ENCODE peak calls at places on chromosomes 1 and 21, in ten cellular contexts. U is body of pancreas; E is PC-3; Z is SK-N-SH; M is BJ; S is effector memory CD4-positive, alpha-beta T cell; B is CD8-positive, alpha-beta memory T cell; V is left lung; J is IMR-90; K is brain microvascular endothelial cell. W is an unnamed sample.

GRCh38 chr1:118381197-118381596 is 196.2 kb upstream of the SPAG17 start:
- DNase-seq in U (no peak), E (no peak), Z (no peak), M (no peak), S (no peak), B (no peak), V (no peak), J (no peak), K (no peak), W (no peak)

GRCh38 chr1:64755356-64755755 is 10.5 kb downstream of the RAVER2 start:
- DNase-seq in U (no peak), E (no peak), Z (no peak), M (no peak), S (no peak), B (no peak), V (no peak), J (no peak), K (no peak), W (no peak)

GRCh38 chr1:225724251-225724650 is 53.4 kb upstream of the SRP9 start:
- DNase-seq in U (no peak), E (no peak), Z (no peak), M (no peak), S (no peak), B (no peak), V (no peak), J (no peak), K (no peak), W (no peak)

GRCh38 chr1:20096840-20097447 is 22.4 kb downstream of the PLA2G2D start:
- DNase-seq in U (no peak), E (no peak), Z (no peak), M (no peak), S (no peak), B (no peak), V (no peak), J (no peak), K (no peak), W (no peak)

GRCh38 chr1:185819798-185820197 is 85.6 kb downstream of the HMCN1 start:
- DNase-seq in U (no peak), E (no peak), Z (no peak), M (no peak), S (no peak), B (no peak), V (no peak), J (no peak), K (no peak), W (no peak)

GRCh38 chr1:202835548-202836072 is 24.9 kb downstream of the PCAT6 start:
- DNase-seq in U (no peak), E (no peak), Z (peak; percentile 35), M (no peak), S (peak; percentile 25), B (peak; percentile 47), V (no peak), J (no peak), K (no peak), W (no peak)

GRCh38 chr1:32351859-32352745 is 10.2 kb downstream of the FAM229A start:
- DNase-seq in U (peak; percentile 62), E (peak; percentile 32), Z (peak; percentile 70), M (no peak), S (no peak), B (no peak), V (peak; percentile 64), J (peak; percentile 45), K (no peak), W (peak; percentile 74)

GRCh38 chr1:224211262-224211962 is 28.4 kb downstream of the DEGS1 start:
- DNase-seq in U (peak; percentile 69), E (peak; percentile 94), Z (peak; percentile 62), M (no peak), S (no peak), B (no peak), V (no peak), J (peak; percentile 87), K (peak; percentile 78), W (no peak)

GRCh38 chr1:103220503-103221095 is 112.3 kb upstream of the COL11A1 start:
- DNase-seq in U (no peak), E (no peak), Z (no peak), M (peak; percentile 78), S (no peak), B (no peak), V (no peak), J (peak; percentile 69), K (peak; percentile 57), W (no peak)

GRCh38 chr1:224448428-224449017 is 13.9 kb upstream of the WDR26 start:
- DNase-seq in U (no peak), E (no peak), Z (no peak), M (no peak), S (no peak), B (no peak), V (no peak), J (no peak), K (no peak), W (no peak)

GRCh38 chr1:62964141-62964540 is 180.2 kb downstream of the ATG4C start:
- DNase-seq in U (no peak), E (no peak), Z (no peak), M (no peak), S (no peak), B (no peak), V (no peak), J (no peak), K (no peak), W (no peak)

GRCh38 chr21:42061195-42061865 is 9.8 kb upstream of the UMODL1 start:
- DNase-seq in U (no peak), E (no peak), Z (no peak), M (no peak), S (no peak), B (no peak), V (peak; percentile 81), J (no peak), K (no peak), W (no peak)

GRCh38 chr1:20472860-20473711 is 12.9 kb downstream of the CAMK2N1 start:
- DNase-seq in U (peak; percentile 61), E (no peak), Z (peak; percentile 78), M (no peak), S (no peak), B (no peak), V (no peak), J (peak; percentile 49), K (no peak), W (peak; percentile 92)

GRCh38 chr1:243930822-243931671 is 81.0 kb upstream of the AKT3 start:
- DNase-seq in U (no peak), E (no peak), Z (no peak), M (no peak), S (no peak), B (no peak), V (no peak), J (no peak), K (no peak), W (peak; percentile 91)

DNA sequence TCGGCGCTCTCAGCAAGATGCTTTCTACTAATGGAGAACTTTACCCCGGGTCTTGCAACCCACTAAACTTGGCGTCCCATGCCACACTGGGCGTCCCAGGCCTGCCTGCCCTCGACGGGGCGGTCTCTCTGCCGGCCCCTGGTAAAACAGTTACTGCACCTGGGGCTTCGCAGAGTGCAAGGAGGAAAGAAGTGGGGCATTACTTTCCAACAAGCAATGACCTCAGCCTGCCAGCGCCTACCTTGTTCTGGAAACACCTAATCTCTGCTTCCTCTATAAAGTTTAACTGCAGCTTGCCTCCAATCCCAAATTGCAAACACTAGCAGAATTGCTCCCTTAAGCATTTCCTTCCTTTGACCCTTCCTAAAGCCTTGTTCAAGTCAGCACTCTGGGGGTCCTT is 27.7 kb upstream of the NFIA start:
- DNase-seq in U (no peak), E (no peak), Z (no peak), M (no peak), S (no peak), B (no peak), V (no peak), J (no peak), K (no peak), W (peak; percentile 25)
- H3K27me3 ChIP-seq in U (no peaks in the 10 kb centered on the region), E (no peaks in the 10 kb centered on the region), Z (no peaks in the 10 kb centered on the region), M (peaks cover 4% of the 10 kb centered on the region), S (peaks cover 7% of the 10 kb centered on the region), B (no peaks in the 10 kb centered on the region), V (peaks cover 72% of the 10 kb centered on the region), J (peaks cover 46% of the 10 kb centered on the region), K (no peaks in the 10 kb centered on the region), W (peaks cover 87% of the 10 kb centered on the region)

GRCh38 chr1:43851561-43852338 is 81.9 kb upstream of the ARTN start:
- DNase-seq in U (no peak), E (no peak), Z (no peak), M (no peak), S (no peak), B (no peak), V (no peak), J (no peak), K (no peak), W (no peak)

GRCh38 chr1:43857163-43857562 is 76.4 kb upstream of the ARTN start:
- DNase-seq in U (no peak), E (no peak), Z (no peak), M (no peak), S (no peak), B (no peak), V (no peak), J (no peak), K (no peak), W (no peak)

GRCh38 chr1:43853161-43853921 is 80.3 kb upstream of the ARTN start:
- DNase-seq in U (peak; percentile 57), E (peak; percentile 36), Z (peak; percentile 76), M (no peak), S (no peak), B (peak; percentile 38), V (peak; percentile 66), J (peak; percentile 79), K (no peak), W (no peak)

GRCh38 chr1:43856188-43856587 is 77.4 kb upstream of the ARTN start:
- DNase-seq in U (no peak), E (no peak), Z (no peak), M (no peak), S (no peak), B (no peak), V (no peak), J (no peak), K (no peak), W (no peak)

GRCh38 chr1:43854473-43854872 is 79.1 kb upstream of the ARTN start:
- DNase-seq in U (no peak), E (no peak), Z (no peak), M (no peak), S (no peak), B (no peak), V (no peak), J (no peak), K (no peak), W (no peak)
- H3K27me3 ChIP-seq in U (no peaks in the 10 kb centered on the region), E (no peaks in the 10 kb centered on the region), Z (no peaks in the 10 kb centered on the region), M (no peaks in the 10 kb centered on the region), S (no peaks in the 10 kb centered on the region), B (no peaks in the 10 kb centered on the region), V (no peaks in the 10 kb centered on the region), J (no peaks in the 10 kb centered on the region), K (no peaks in the 10 kb centered on the region), W (no peaks in the 10 kb centered on the region)

GRCh38 chr1:12185556-12186276 is 18.9 kb downstream of the TNFRSF1B start:
- DNase-seq in U (no peak), E (no peak), Z (no peak), M (no peak), S (no peak), B (no peak), V (no peak), J (no peak), K (no peak), W (no peak)
- H3K27me3 ChIP-seq in U (no peaks in the 10 kb centered on the region), E (no peaks in the 10 kb centered on the region), Z (no peaks in the 10 kb centered on the region), M (peaks cover 7% of the 10 kb centered on the region), S (no peaks in the 10 kb centered on the region), B (no peaks in the 10 kb centered on the region), V (no peaks in the 10 kb centered on the region), J (no peaks in the 10 kb centered on the region), K (no peaks in the 10 kb centered on the region), W (no peaks in the 10 kb centered on the region)

DNA sequence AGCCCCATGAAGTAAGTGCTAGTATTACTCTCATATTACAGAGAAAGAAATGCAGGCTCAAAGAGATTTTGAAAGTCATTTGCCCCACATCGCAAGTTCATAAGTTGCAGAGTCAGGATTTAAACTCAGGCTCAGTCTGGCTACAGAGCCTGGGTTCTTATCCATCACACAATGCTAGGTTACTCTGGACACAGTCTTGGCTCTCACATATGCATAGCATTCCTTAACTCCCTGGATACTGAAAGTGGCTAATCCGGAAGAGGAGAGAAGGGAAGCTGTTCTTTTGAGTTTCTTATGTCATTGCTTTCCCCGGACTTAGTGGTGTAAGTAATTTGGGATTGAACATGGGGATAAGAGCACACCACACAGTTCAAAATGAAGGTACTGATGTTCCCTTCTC is 357.4 kb upstream of the PLXNA2 start:
- DNase-seq in U (no peak), E (no peak), Z (no peak), M (no peak), S (no peak), B (no peak), V (no peak), J (no peak), K (no peak), W (peak; percentile 35)
- H3K27me3 ChIP-seq in U (no peaks in the 10 kb centered on the region), E (peaks cover 3% of the 10 kb centered on the region), Z (no peaks in the 10 kb centered on the region), M (no peaks in the 10 kb centered on the region), S (no peaks in the 10 kb centered on the region), B (no peaks in the 10 kb centered on the region), V (no peaks in the 10 kb centered on the region), J (no peaks in the 10 kb centered on the region), K (no peaks in the 10 kb centered on the region), W (no peaks in the 10 kb centered on the region)